ENCODE peak calls at places on chromosomes 12 and 14, in eight cellular contexts. M is Peyer's patch, Y is astrocyte of the spinal cord, Q is stomach, A is transverse colon, G is BJ, V is tibial artery, E is heart left ventricle. X is an unnamed sample.
A peak's percentile ranks its signal among the peaks of the same experiment; 100 is the strongest.

GRCh38 chr14:87334997-87335675 is 657.8 kb downstream of the GALC start:
- DNase-seq in E (no peak), A (no peak), V (no peak), Y (no peak), Q (no peak), G (no peak), M (no peak), X (no peak)

GRCh38 chr12:50824914-50825313 is 17.8 kb upstream of the TMPRSS12 start:
- DNase-seq in Q (no peak), M (no peak), G (no peak), A (no peak), E (no peak), V (no peak), Y (no peak), X (no peak)

GRCh38 chr14:60509438-60510253 is 700 bp downstream of the SIX6 start:
- DNase-seq in E (no peak), Y (no peak), Q (no peak), V (peak; percentile 60), A (no peak), M (no peak), G (no peak), X (no peak)

GRCh38 chr12:54596526-54596946 is 8.1 kb upstream of the PPP1R1A start:
- DNase-seq in A (peak; percentile 64), M (peak; percentile 44), Y (peak; percentile 55), G (no peak), E (no peak), V (peak; percentile 77), Q (peak; percentile 79), X (no peak)

GRCh38 chr14:72621387-72622065 is 272.4 kb downstream of the DPF3 start:
- DNase-seq in V (no peak), E (no peak), M (no peak), Y (no peak), Q (no peak), A (no peak), G (no peak), X (no peak)

GRCh38 chr12:123261196-123261595 is 10.5 kb downstream of the CDK2AP1 start:
- DNase-seq in V (no peak), E (no peak), G (no peak), Y (no peak), A (no peak), Q (no peak), M (no peak), X (no peak)

GRCh38 chr12:34396006-34396860 is 373.9 kb downstream of the ALG10 start:
- DNase-seq in Q (peak; percentile 7), E (peak; percentile 8), Y (no peak), A (peak; percentile 3), G (no peak), M (peak; percentile 3), V (peak; percentile 51), X (no peak)

GRCh38 chr14:44404021-44404420 is 103.1 kb downstream of the FSCB start:
- DNase-seq in E (peak; percentile 24), G (no peak), V (no peak), Q (no peak), M (no peak), Y (no peak), A (peak; percentile 8), X (no peak)

GRCh38 chr12:10641735-10642500 is 28.5 kb upstream of the MAGOHB start:
- DNase-seq in E (no peak), G (peak; percentile 31), Y (peak; percentile 38), M (no peak), V (no peak), A (peak; percentile 49), Q (no peak), X (peak; percentile 62)

GRCh38 chr14:44962573-44963528 is 861 bp downstream of the TOGARAM1 start:
- DNase-seq in E (peak; percentile 63), V (peak; percentile 76), Y (peak; percentile 58), A (peak; percentile 54), M (peak; percentile 23), G (no peak), Q (peak; percentile 49), X (no peak)

GRCh38 chr12:27550653-27550975 is 26.6 kb downstream of the PPFIBP1 start:
- DNase-seq in M (no peak), V (no peak), Y (no peak), E (no peak), G (no peak), Q (no peak), A (no peak), X (no peak)

GRCh38 chr12:121578230-121579189 is 2.3 kb downstream of the KDM2B start:
- DNase-seq in Y (no peak), M (peak; percentile 63), Q (no peak), A (peak; percentile 19), E (no peak), G (no peak), V (peak; percentile 69), X (no peak)

DNA sequence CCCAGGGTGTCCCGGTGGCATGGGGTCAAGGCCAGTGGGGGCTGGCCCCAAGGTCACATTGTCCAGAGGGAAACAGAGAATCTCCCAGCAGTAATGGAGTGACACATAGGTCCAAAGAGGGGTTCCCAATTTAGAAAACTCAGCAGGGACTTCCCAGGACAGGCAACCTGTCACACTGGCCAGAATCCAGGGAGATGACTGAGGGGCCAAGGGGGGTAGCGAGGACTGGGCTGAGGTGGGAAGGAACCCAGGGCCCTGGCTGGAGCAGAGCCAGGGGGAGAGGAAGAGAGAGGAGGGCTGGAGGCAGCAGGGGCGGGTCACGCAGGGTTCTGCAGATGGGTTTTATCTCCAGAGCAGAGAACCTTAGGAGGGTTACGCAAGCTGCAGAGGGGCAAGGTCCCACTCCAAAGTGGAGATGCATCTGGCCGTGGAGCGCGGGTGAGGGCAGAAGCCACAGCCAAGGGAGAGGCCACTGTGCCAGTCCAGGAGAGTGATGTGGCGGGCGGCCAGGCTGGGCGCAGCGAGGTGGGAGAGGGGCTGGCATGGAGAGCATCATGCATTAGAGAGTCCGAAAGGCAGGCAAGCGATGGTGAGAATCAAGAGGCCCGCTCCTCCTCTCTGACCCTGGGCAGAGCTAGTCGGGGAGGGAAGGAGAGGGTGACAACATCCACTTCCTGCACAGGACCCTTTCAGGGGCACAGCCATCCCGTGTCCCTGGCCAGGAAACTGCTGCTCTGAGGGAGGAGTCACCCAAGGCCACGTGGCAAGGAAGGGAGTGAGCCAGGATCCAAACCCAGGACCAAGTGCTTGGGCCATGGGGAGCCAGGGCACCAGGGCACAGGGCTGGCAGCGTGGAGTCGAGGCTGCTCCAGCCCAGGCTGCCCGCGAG is 29.0 kb downstream of the NCOR2 start:
- DNase-seq in M (no peak), Y (no peak), Q (no peak), G (no peak), V (no peak), A (no peak), E (peak; percentile 57), X (no peak)
- H3K4me3 ChIP-seq in M (no peak overlapping the region), Y (no peak overlapping the region), Q (no peak overlapping the region), G (no peak overlapping the region), V (no peak overlapping the region), A (no peak overlapping the region), E (no peak overlapping the region), X (no peak overlapping the region)

GRCh38 chr14:76762617-76763361 is 1.5 kb downstream of the VASH1 start:
- DNase-seq in G (no peak), Y (no peak), A (no peak), E (peak; percentile 26), Q (no peak), M (peak; percentile 15), V (peak; percentile 65), X (no peak)
- H3K4me3 ChIP-seq in G (peak overlapping the region; percentile 60), Y (peak overlapping the region; percentile 62), A (peak overlapping the region; percentile 50), E (peak overlapping the region; percentile 91), Q (peak overlapping the region; percentile 67), M (peak overlapping the region; percentile 90), V (peak overlapping the region; percentile 75), X (peak overlapping the region; percentile 90)

DNA sequence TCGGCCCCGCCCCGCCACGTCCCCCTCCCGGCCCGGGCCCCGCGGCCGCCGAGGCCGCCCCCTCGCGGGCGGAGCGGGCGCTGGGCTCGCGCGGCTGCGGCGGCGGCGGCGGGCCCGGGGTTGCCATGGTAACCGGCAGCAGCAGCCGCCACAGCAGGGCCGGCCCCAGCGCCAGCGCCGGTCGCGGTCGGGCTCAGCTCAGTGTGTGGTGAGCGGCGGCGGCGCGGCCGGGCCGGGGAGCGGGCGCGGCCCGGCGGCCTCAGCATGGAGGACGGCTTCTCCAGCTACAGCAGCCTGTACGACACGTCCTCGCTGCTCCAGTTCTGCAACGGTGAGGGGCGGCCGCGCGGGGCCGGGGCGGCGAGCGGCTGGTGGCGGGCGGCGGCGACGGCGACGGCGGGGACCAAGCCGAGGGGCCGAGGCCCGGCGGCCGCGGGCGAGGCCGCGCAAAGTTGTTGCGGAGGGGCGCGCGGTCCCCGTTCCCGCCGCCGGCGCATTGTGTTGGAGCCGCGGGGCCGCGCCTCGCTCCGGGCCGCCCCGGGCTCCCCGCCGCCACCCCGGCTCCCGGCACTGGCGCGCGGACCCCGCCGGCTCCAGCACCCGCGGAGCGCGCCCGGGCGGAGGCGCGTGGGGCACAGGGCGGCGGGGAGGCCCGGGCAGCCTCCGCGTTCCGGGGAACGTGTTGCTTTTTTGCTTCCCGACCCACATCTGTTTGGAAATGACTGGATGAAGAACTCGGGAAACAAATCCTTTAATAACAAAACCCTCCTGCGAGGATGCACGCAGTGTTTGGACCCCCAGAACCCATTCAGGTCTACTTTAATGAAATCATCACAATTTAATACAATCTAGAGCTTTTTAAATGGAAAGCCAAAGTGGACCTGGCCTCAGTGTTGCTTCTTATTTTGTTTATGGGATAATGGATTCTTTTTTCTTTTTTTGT is at the start of gene EML1:
- DNase-seq in A (peak; percentile 69), V (peak; percentile 91), Q (peak; percentile 83), Y (peak; percentile 71), G (no peak), M (peak; percentile 48), E (peak; percentile 89), X (peak; percentile 36)
- H3K4me3 ChIP-seq in A (peak within 1 kb of the TSS; percentile 36), V (peak within 1 kb of the TSS; percentile 65), Q (peak within 1 kb of the TSS; percentile 58), Y (peak within 1 kb of the TSS; percentile 49), G (peak within 1 kb of the TSS; percentile 55), M (peak within 1 kb of the TSS; percentile 49), E (peak within 1 kb of the TSS; percentile 66), X (peak within 1 kb of the TSS; percentile 65)

GRCh38 chr12:31846405-31846804 is 112.8 kb upstream of the RESF1 start:
- DNase-seq in E (no peak), M (no peak), V (no peak), A (no peak), G (no peak), Q (no peak), Y (no peak), X (no peak)
- H3K4me3 ChIP-seq in E (no peak overlapping the region), M (no peak overlapping the region), V (no peak overlapping the region), A (no peak overlapping the region), G (no peak overlapping the region), Q (no peak overlapping the region), Y (no peak overlapping the region), X (no peak overlapping the region)

GRCh38 chr14:77355811-77356210 is 21.1 kb downstream of the TMED8 start:
- DNase-seq in Q (no peak), M (no peak), Y (no peak), G (no peak), E (no peak), V (no peak), A (no peak), X (no peak)
- H3K4me3 ChIP-seq in Q (no peak overlapping the region), M (no peak overlapping the region), Y (no peak overlapping the region), G (no peak overlapping the region), E (no peak overlapping the region), V (no peak overlapping the region), A (no peak overlapping the region), X (no peak overlapping the region)